ENCODE peak calls at places on chromosome 15, in nine cellular contexts. H, A, Q, S, F, I, D, M and R are unnamed samples.

GRCh38 chr15:98609144-98609852 is 39.0 kb upstream of the IGF1R start:
- DNase-seq in H (no peak), A (peak; percentile 55), Q (no peak), S (no peak), F (no peak), I (peak; percentile 5), D (no peak), M (no peak), R (no peak)

GRCh38 chr15:36925671-36926421 is 174.5 kb downstream of the MEIS2 start:
- DNase-seq in H (no peak), A (no peak), Q (no peak), S (no peak), F (no peak), I (no peak), D (no peak), M (no peak), R (no peak)

GRCh38 chr15:33860749-33861148 is 107.5 kb upstream of the CHRM5 start:
- DNase-seq in H (no peak), A (no peak), Q (peak; percentile 18), S (no peak), F (no peak), I (no peak), D (no peak), M (no peak), R (no peak)

GRCh38 chr15:78715930-78716329 is 74.9 kb upstream of the CHRNB4 start:
- DNase-seq in H (no peak), A (peak; percentile 57), Q (no peak), S (no peak), F (no peak), I (peak; percentile 25), D (no peak), M (no peak), R (peak; percentile 12)

GRCh38 chr15:44782516-44782915 is 46.2 kb downstream of the TRIM69 start:
- DNase-seq in H (no peak), A (no peak), Q (no peak), S (no peak), F (no peak), I (no peak), D (no peak), M (no peak), R (no peak)

GRCh38 chr15:43410572-43411214 is 39.8 kb downstream of the TUBGCP4 start:
- DNase-seq in H (no peak), A (peak; percentile 48), Q (no peak), S (no peak), F (no peak), I (peak; percentile 16), D (no peak), M (no peak), R (peak; percentile 23)

GRCh38 chr15:44009056-44009455 is 182.3 kb downstream of the WDR76 start:
- DNase-seq in H (no peak), A (peak; percentile 56), Q (no peak), S (no peak), F (no peak), I (peak; percentile 5), D (no peak), M (no peak), R (no peak)

GRCh38 chr15:31489801-31490646 is 163.4 kb downstream of the KLF13 start:
- DNase-seq in H (no peak), A (peak; percentile 59), Q (peak; percentile 44), S (peak; percentile 48), F (peak; percentile 44), I (no peak), D (no peak), M (no peak), R (no peak)

GRCh38 chr15:75403892-75404291 is 35.5 kb upstream of the MAN2C1 start:
- DNase-seq in H (no peak), A (no peak), Q (no peak), S (no peak), F (no peak), I (no peak), D (no peak), M (no peak), R (no peak)

GRCh38 chr15:56286213-56286612 is 42.5 kb upstream of the RFX7 start:
- DNase-seq in H (no peak), A (no peak), Q (no peak), S (no peak), F (no peak), I (no peak), D (no peak), M (no peak), R (no peak)